ENCODE peak calls at places on chromosome 7, in five cellular contexts. One of them, this sample, is unnamed. For H3K4me1, the result is how much of the 10 kb centered on the place peaks cover.

GRCh38 chr7:114922151-114922651 is 307 bp downstream of the MDFIC start:
- DNase-seq in Panc1: no peak
- DNase-seq in left ventricle myocardium inferior: peak
- DNase-seq in A549: peak
- DNase-seq in fibroblast of lung: peak
- DNase-seq in this sample: peak

GRCh38 chr7:47351233-47352154 is 230.4 kb downstream of the TNS3 start:
- DNase-seq in fibroblast of lung: no peak
- DNase-seq in Panc1: no peak
- DNase-seq in left ventricle myocardium inferior: no peak
- DNase-seq in A549: no peak
- DNase-seq in this sample: no peak

GRCh38 chr7:29177963-29178612 is 16.5 kb upstream of the CHN2 start:
- DNase-seq in left ventricle myocardium inferior: peak
- DNase-seq in A549: no peak
- DNase-seq in Panc1: no peak
- DNase-seq in fibroblast of lung: peak
- DNase-seq in this sample: peak

GRCh38 chr7:84277628-84278224 is 83.1 kb upstream of the SEMA3A start:
- DNase-seq in left ventricle myocardium inferior: no peak
- DNase-seq in fibroblast of lung: peak
- DNase-seq in A549: no peak
- DNase-seq in Panc1: no peak
- DNase-seq in this sample: no peak

GRCh38 chr7:134702366-134703240 is 56.0 kb downstream of the BPGM start:
- DNase-seq in left ventricle myocardium inferior: no peak
- DNase-seq in Panc1: no peak
- DNase-seq in A549: no peak
- DNase-seq in fibroblast of lung: no peak
- DNase-seq in this sample: no peak

GRCh38 chr7:129225206-129225930 is 538 bp downstream of the AHCYL2 start:
- DNase-seq in fibroblast of lung: peak
- DNase-seq in left ventricle myocardium inferior: peak
- DNase-seq in Panc1: no peak
- DNase-seq in A549: peak
- DNase-seq in this sample: peak

GRCh38 chr7:39265912-39266591 is 288.3 kb downstream of the POU6F2 start:
- DNase-seq in fibroblast of lung: no peak
- DNase-seq in left ventricle myocardium inferior: no peak
- DNase-seq in Panc1: no peak
- DNase-seq in A549: no peak
- DNase-seq in this sample: no peak

GRCh38 chr7:157384301-157384700 is 47.5 kb downstream of the DNAJB6 start:
- DNase-seq in left ventricle myocardium inferior: no peak
- DNase-seq in Panc1: no peak
- DNase-seq in fibroblast of lung: peak
- DNase-seq in A549: no peak
- DNase-seq in this sample: no peak

GRCh38 chr7:151796871-151797270 is 80.0 kb downstream of the PRKAG2 start:
- DNase-seq in fibroblast of lung: no peak
- DNase-seq in Panc1: no peak
- DNase-seq in left ventricle myocardium inferior: peak
- DNase-seq in A549: no peak
- DNase-seq in this sample: no peak

GRCh38 chr7:97373743-97374142 is 256.2 kb downstream of the SDHAF3 start:
- DNase-seq in Panc1: no peak
- DNase-seq in fibroblast of lung: no peak
- DNase-seq in A549: no peak
- DNase-seq in left ventricle myocardium inferior: no peak
- DNase-seq in this sample: no peak

GRCh38 chr7:106421181-106421762 is 136.5 kb upstream of the NAMPT start:
- DNase-seq in Panc1: no peak
- DNase-seq in fibroblast of lung: peak
- DNase-seq in A549: no peak
- DNase-seq in left ventricle myocardium inferior: peak
- DNase-seq in this sample: peak

GRCh38 chr7:30927559-30927958 is 15.9 kb downstream of the AQP1 start:
- DNase-seq in Panc1: no peak
- DNase-seq in left ventricle myocardium inferior: no peak
- DNase-seq in A549: no peak
- DNase-seq in fibroblast of lung: no peak
- DNase-seq in this sample: no peak

GRCh38 chr7:81645435-81645834 is 124.4 kb downstream of the HGF start:
- DNase-seq in A549: no peak
- DNase-seq in Panc1: no peak
- DNase-seq in fibroblast of lung: no peak
- DNase-seq in left ventricle myocardium inferior: no peak
- DNase-seq in this sample: no peak

GRCh38 chr7:106866298-106867281 is 1.5 kb downstream of the PIK3CG start:
- DNase-seq in left ventricle myocardium inferior: no peak
- DNase-seq in A549: no peak
- DNase-seq in Panc1: no peak
- DNase-seq in fibroblast of lung: no peak
- DNase-seq in this sample: no peak

GRCh38 chr7:134826105-134826504 is 46.7 kb downstream of the CALD1 start:
- DNase-seq in left ventricle myocardium inferior: no peak
- DNase-seq in fibroblast of lung: peak
- DNase-seq in Panc1: no peak
- DNase-seq in A549: no peak
- DNase-seq in this sample: no peak

GRCh38 chr7:106462365-106462859 is 177.6 kb upstream of the NAMPT start:
- DNase-seq in A549: no peak
- DNase-seq in fibroblast of lung: peak
- DNase-seq in Panc1: peak
- DNase-seq in left ventricle myocardium inferior: no peak
- DNase-seq in this sample: no peak

GRCh38 chr7:116142850-116143249 is 67.5 kb upstream of the TES start:
- DNase-seq in fibroblast of lung: no peak
- DNase-seq in Panc1: no peak
- DNase-seq in A549: no peak
- DNase-seq in left ventricle myocardium inferior: no peak
- DNase-seq in this sample: no peak

GRCh38 chr7:12851142-12851541 is 163.7 kb downstream of the ARL4A start:
- DNase-seq in Panc1: no peak
- DNase-seq in left ventricle myocardium inferior: no peak
- DNase-seq in A549: no peak
- DNase-seq in fibroblast of lung: no peak
- DNase-seq in this sample: no peak

GRCh38 chr7:121485457-121486243 is 89.5 kb upstream of the FAM3C start:
- DNase-seq in Panc1: no peak
- DNase-seq in left ventricle myocardium inferior: peak
- DNase-seq in A549: no peak
- DNase-seq in fibroblast of lung: peak
- DNase-seq in this sample: peak

GRCh38 chr7:73742338-73742752 is 3.7 kb upstream of the ABHD11 start:
- DNase-seq in left ventricle myocardium inferior: no peak
- DNase-seq in A549: no peak
- DNase-seq in fibroblast of lung: no peak
- DNase-seq in Panc1: no peak
- DNase-seq in this sample: no peak

GRCh38 chr7:101170617-101171441 is 5.5 kb upstream of the VGF start:
- DNase-seq in left ventricle myocardium inferior: no peak
- DNase-seq in Panc1: no peak
- DNase-seq in A549: no peak
- DNase-seq in fibroblast of lung: no peak
- DNase-seq in this sample: no peak

GRCh38 chr7:65441010-65441409 is 67.4 kb downstream of the ZNF92 start:
- DNase-seq in left ventricle myocardium inferior: no peak
- DNase-seq in Panc1: no peak
- DNase-seq in A549: no peak
- DNase-seq in fibroblast of lung: peak
- DNase-seq in this sample: no peak

GRCh38 chr7:157904211-157904865 is 567.5 kb downstream of the DNAJB6 start:
- DNase-seq in fibroblast of lung: no peak
- DNase-seq in left ventricle myocardium inferior: no peak
- DNase-seq in A549: no peak
- DNase-seq in Panc1: no peak
- DNase-seq in this sample: no peak

DNA sequence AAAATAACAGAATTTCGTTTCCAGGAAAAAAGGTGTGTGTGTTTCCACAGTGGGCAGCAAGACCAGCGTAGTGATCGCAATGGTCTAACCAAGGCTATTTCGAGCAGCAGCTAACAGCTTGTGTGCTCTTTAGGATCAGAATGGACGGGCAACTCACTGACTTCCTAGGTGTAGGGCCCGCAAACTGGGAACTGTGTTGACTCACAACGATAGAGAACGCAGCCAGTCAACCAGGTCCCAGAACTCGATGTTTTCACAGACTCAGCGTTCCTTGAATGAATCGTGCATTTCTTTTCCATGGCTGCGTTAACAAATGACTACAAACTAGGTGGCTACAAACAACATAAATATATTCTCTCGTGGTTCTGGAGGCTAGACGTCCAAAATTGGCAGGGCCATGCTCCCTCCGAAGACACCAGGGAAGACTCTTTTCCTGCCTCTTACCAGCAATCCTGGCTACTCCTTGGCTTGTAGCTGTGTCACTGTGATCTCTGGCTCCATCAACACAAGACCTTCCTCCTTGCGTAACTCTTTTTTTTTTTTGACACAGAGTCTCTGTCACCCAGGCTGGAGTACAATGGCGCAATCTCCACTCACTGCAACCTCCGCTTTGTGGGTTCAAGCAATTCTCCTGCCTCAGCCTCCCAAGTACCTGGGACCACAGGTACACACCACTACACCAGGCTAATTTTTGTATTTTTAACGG is 39.1 kb downstream of the PODXL start:
- DNase-seq in Panc1: no peak
- DNase-seq in left ventricle myocardium inferior: no peak
- DNase-seq in fibroblast of lung: no peak
- DNase-seq in A549: no peak
- DNase-seq in this sample: no peak
- H3K4me1 ChIP-seq in Panc1: under half
- H3K4me1 ChIP-seq in left ventricle myocardium inferior: half or more
- H3K4me1 ChIP-seq in fibroblast of lung: under half
- H3K4me1 ChIP-seq in A549: under half
- H3K4me1 ChIP-seq in this sample: under half

DNA sequence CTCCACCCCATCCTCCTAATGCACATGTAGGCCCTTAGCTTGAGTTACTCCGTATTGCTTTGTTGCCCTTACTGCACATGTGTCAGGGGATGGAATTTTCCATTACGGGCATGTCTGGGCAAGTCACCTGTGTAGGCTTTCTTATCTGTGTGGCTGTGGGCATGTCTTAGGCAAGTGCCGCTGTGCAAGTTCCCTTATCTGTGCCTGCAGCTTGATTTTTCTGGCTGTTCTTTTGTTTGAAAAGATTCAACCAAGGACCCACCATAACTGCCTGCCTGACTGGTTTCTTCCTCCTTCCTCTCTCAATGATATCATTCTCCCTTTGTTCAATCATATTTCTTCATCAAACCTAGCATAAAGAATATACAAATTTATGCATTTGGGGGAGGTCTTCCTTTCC is 88.5 kb downstream of the AKR1D1 start:
- DNase-seq in Panc1: no peak
- DNase-seq in A549: no peak
- DNase-seq in fibroblast of lung: no peak
- DNase-seq in left ventricle myocardium inferior: no peak
- DNase-seq in this sample: no peak
- H3K4me1 ChIP-seq in Panc1: under half
- H3K4me1 ChIP-seq in A549: under half
- H3K4me1 ChIP-seq in fibroblast of lung: under half
- H3K4me1 ChIP-seq in left ventricle myocardium inferior: under half
- H3K4me1 ChIP-seq in this sample: under half

DNA sequence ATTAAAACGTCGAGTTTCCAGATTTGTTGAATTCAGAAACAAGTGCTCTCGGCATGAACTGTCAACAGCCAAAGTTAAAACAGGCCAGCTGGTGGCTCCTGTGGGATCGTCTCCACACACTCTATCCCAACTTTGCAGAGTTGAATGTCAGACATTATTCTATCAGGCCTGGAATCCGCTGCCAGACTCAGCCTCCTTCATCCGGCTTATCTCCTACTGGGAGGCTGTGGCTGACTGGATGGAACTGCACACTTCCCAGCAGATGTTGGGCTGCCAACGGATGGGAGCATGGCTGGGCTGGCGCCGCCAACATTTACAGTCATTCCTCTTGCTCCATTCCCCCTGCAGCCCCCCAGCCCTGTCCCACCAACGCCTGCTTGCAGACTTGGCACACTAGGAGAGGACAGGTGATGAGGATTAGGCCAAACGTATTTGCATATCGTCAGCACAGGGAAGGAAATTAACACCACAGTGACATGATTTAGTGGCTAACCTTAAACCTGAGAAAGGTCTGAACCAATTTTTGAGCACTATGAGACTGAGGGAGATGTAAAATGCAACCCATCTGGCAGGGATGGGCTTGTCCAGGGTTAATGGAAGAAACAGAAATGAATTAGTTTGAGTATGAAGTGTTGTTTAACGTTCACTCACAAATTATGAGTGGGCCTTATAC is 183.5 kb downstream of the TAX1BP1 start:
- DNase-seq in left ventricle myocardium inferior: peak
- DNase-seq in A549: no peak
- DNase-seq in fibroblast of lung: no peak
- DNase-seq in Panc1: no peak
- DNase-seq in this sample: peak
- H3K4me1 ChIP-seq in left ventricle myocardium inferior: under half
- H3K4me1 ChIP-seq in A549: under half
- H3K4me1 ChIP-seq in fibroblast of lung: under half
- H3K4me1 ChIP-seq in Panc1: under half
- H3K4me1 ChIP-seq in this sample: under half

GRCh38 chr7:1024331-1024761 is 20.0 kb upstream of the GPR146 start:
- DNase-seq in fibroblast of lung: no peak
- DNase-seq in Panc1: no peak
- DNase-seq in left ventricle myocardium inferior: no peak
- DNase-seq in A549: no peak
- DNase-seq in this sample: peak

GRCh38 chr7:1021366-1021765 is 23.0 kb upstream of the GPR146 start:
- DNase-seq in fibroblast of lung: no peak
- DNase-seq in Panc1: no peak
- DNase-seq in A549: no peak
- DNase-seq in left ventricle myocardium inferior: no peak
- DNase-seq in this sample: no peak

GRCh38 chr7:1021931-1022330 is 22.4 kb upstream of the GPR146 start:
- DNase-seq in Panc1: no peak
- DNase-seq in left ventricle myocardium inferior: no peak
- DNase-seq in A549: no peak
- DNase-seq in fibroblast of lung: no peak
- DNase-seq in this sample: no peak

GRCh38 chr7:1022356-1022755 is 22.0 kb upstream of the GPR146 start:
- DNase-seq in A549: no peak
- DNase-seq in fibroblast of lung: no peak
- DNase-seq in left ventricle myocardium inferior: no peak
- DNase-seq in Panc1: no peak
- DNase-seq in this sample: no peak

DNA sequence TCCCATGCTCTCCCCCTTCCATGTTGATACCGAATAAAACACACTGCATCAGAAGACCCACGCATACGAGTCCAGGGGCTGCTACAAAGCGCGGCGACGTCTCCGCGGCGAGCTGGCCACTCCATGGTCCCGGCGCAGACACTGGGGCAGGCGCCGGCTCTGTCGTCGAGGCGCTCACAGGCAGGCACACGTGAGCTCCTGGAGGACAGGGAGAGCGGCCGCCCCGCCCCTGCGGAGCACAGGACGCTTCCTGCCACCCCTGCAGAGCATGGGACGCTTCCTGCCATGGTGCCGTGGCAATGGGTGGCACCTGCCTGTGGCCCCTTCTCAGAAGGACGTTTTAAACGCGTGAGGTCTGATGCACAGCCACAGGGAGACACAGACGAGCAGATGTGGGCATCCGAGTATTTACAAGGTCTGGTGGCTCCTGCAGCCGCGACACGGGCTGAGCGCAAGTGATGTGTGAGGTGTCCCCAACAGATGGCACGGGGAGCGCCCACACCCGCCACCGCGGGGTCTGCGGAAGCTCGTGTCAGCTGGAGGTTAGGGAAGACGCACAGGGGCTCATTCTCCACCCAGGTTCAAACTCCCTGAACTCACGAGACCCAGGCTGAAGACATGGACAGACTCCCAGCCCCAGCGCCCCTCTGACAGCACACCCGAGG is 21.4 kb upstream of the GPR146 start:
- DNase-seq in Panc1: no peak
- DNase-seq in fibroblast of lung: no peak
- DNase-seq in left ventricle myocardium inferior: no peak
- DNase-seq in A549: no peak
- DNase-seq in this sample: no peak
- H3K4me1 ChIP-seq in Panc1: under half
- H3K4me1 ChIP-seq in fibroblast of lung: under half
- H3K4me1 ChIP-seq in left ventricle myocardium inferior: under half
- H3K4me1 ChIP-seq in A549: under half
- H3K4me1 ChIP-seq in this sample: under half

This sample was measured in right cardiac atrium.